ENCODE peak calls at places on chromosomes 2 and 18, in eight cellular contexts. U is fibroblast of lung, X is mesendoderm, C is kidney, D is IMR-90, L is H1, A is GM23248, Y is SK-N-SH. J is an unnamed sample.

GRCh38 chr18:11004951-11005350 is 144.4 kb downstream of the PIEZO2 start:
- DNase-seq in L (no peak), C (no peak), A (no peak), D (no peak), X (no peak), Y (no peak), U (no peak), J (no peak)

GRCh38 chr18:3472681-3473544 is 22.9 kb downstream of the TGIF1 start:
- DNase-seq in Y (no peak), L (no peak), A (no peak), D (no peak), C (no peak), X (no peak), U (no peak), J (no peak)

GRCh38 chr2:124652099-124652498 is 627.0 kb downstream of the CNTNAP5 start:
- DNase-seq in X (no peak), D (no peak), U (no peak), A (no peak), C (no peak), L (no peak), Y (no peak), J (no peak)

GRCh38 chr2:85737961-85738360 is 15.8 kb upstream of the ATOH8 start:
- DNase-seq in D (no peak), X (no peak), C (peak), U (no peak), Y (peak), L (no peak), A (no peak), J (no peak)

GRCh38 chr2:108189316-108189715 is 50.5 kb upstream of the SULT1C3 start:
- DNase-seq in L (no peak), A (peak), D (no peak), Y (no peak), C (no peak), X (peak), U (peak), J (peak)

GRCh38 chr2:119371111-119371510 is 4.3 kb downstream of the DBI start:
- DNase-seq in U (no peak), X (no peak), A (no peak), C (no peak), L (no peak), D (no peak), Y (no peak), J (no peak)

GRCh38 chr2:151972176-151973012 is 126.5 kb downstream of the CACNB4 start:
- DNase-seq in A (no peak), C (no peak), Y (no peak), D (no peak), U (no peak), L (no peak), X (no peak), J (no peak)

GRCh38 chr2:63819765-63820717 is 21.7 kb upstream of the UGP2 start:
- DNase-seq in L (no peak), X (peak), D (peak), U (no peak), C (no peak), Y (no peak), A (peak), J (no peak)

GRCh38 chr2:69462780-69463179 is 25.5 kb upstream of the NFU1 start:
- DNase-seq in Y (no peak), C (no peak), L (no peak), U (no peak), A (no peak), X (no peak), D (no peak), J (no peak)

GRCh38 chr2:58449286-58450010 is 208.3 kb upstream of the FANCL start:
- DNase-seq in D (no peak), A (peak), U (peak), X (peak), C (no peak), Y (no peak), L (no peak), J (peak)

GRCh38 chr2:179550214-179550613 is 285.6 kb upstream of the SESTD1 start:
- DNase-seq in X (peak), C (no peak), U (no peak), Y (no peak), A (no peak), L (peak), D (no peak), J (no peak)

GRCh38 chr18:59664329-59664728 is 32.9 kb downstream of the CCBE1 start:
- DNase-seq in U (no peak), A (no peak), D (peak), X (no peak), C (no peak), Y (no peak), L (no peak), J (no peak)

GRCh38 chr2:7673843-7674242 is 756.6 kb downstream of the RNF144A start:
- DNase-seq in X (no peak), U (peak), A (peak), L (no peak), D (no peak), Y (no peak), C (no peak), J (peak)

GRCh38 chr2:120770641-120771040 is 35.0 kb downstream of the GLI2 start:
- DNase-seq in Y (no peak), C (peak), X (no peak), A (no peak), U (no peak), D (no peak), L (no peak), J (no peak)

GRCh38 chr2:30666307-30666874 is 140.9 kb downstream of the CAPN13 start:
- DNase-seq in D (peak), X (no peak), U (peak), C (no peak), A (peak), Y (no peak), L (no peak), J (peak)

GRCh38 chr2:10426726-10427567 is 21.2 kb downstream of the ODC1 start:
- DNase-seq in L (no peak), C (peak), Y (peak), X (no peak), U (no peak), A (peak), D (no peak), J (no peak)

GRCh38 chr2:65746919-65747678 is 314.7 kb upstream of the SPRED2 start:
- DNase-seq in U (no peak), X (peak), Y (no peak), C (no peak), A (no peak), L (no peak), D (no peak), J (no peak)

GRCh38 chr2:20593072-20594034 is 57.5 kb downstream of the HS1BP3 start:
- DNase-seq in X (no peak), A (peak), U (peak), C (peak), L (no peak), Y (no peak), D (peak), J (peak)

GRCh38 chr2:109482371-109482841 is 131.4 kb downstream of the SEPTIN10 start:
- DNase-seq in Y (no peak), L (no peak), U (peak), C (peak), X (no peak), D (no peak), A (no peak), J (no peak)

GRCh38 chr2:44944952-44945612 is 3.6 kb downstream of the SIX3 start:
- DNase-seq in L (no peak), A (no peak), C (peak), U (no peak), D (no peak), X (no peak), Y (peak), J (no peak)

GRCh38 chr18:27400001-27400400 is 214.9 kb upstream of the CHST9 start:
- DNase-seq in C (peak), X (peak), L (peak), Y (no peak), U (no peak), D (no peak), A (no peak), J (peak)

GRCh38 chr2:181077128-181077709 is 96.8 kb downstream of the UBE2E3 start:
- DNase-seq in C (no peak), A (peak), X (peak), L (no peak), U (peak), D (peak), Y (peak), J (peak)

GRCh38 chr2:24024018-24024417 is 14.1 kb downstream of the MFSD2B start:
- DNase-seq in Y (no peak), X (peak), D (peak), U (peak), A (peak), L (no peak), C (no peak), J (no peak)

GRCh38 chr2:38873763-38874162 is 2.0 kb downstream of the DHX57 start:
- DNase-seq in A (no peak), L (no peak), Y (no peak), C (no peak), X (no peak), D (no peak), U (no peak), J (peak)

GRCh38 chr2:100064592-100065006 is 77.8 kb downstream of the AFF3 start:
- DNase-seq in Y (no peak), U (no peak), L (no peak), D (no peak), C (no peak), X (no peak), A (no peak), J (no peak)

GRCh38 chr2:125371867-125372266 is 1284.1 kb upstream of the GYPC start:
- DNase-seq in A (no peak), U (no peak), L (no peak), D (no peak), X (no peak), C (no peak), Y (no peak), J (no peak)

GRCh38 chr2:26986576-26986975 is 16.1 kb downstream of the MAPRE3 start:
- DNase-seq in A (no peak), X (no peak), L (no peak), Y (no peak), D (no peak), C (no peak), U (peak), J (no peak)

GRCh38 chr18:7844418-7844817 is 277.3 kb downstream of the PTPRM start:
- DNase-seq in D (peak), L (no peak), Y (no peak), U (peak), C (no peak), A (no peak), X (no peak), J (peak)

GRCh38 chr2:222569826-222570225 is 86.1 kb downstream of the FARSB start:
- DNase-seq in Y (no peak), L (no peak), C (no peak), D (peak), U (peak), A (peak), X (no peak), J (peak)

GRCh38 chr18:52216686-52217085 is 123.3 kb upstream of the DCC start:
- DNase-seq in A (no peak), D (no peak), L (no peak), Y (no peak), C (no peak), U (peak), X (no peak), J (no peak)

GRCh38 chr2:107412209-107412904 is 414.3 kb upstream of the RGPD4 start:
- DNase-seq in A (peak), D (no peak), C (no peak), X (no peak), U (peak), L (no peak), Y (no peak), J (no peak)

GRCh38 chr2:143344780-143345179 is 215.6 kb downstream of the ARHGAP15 start:
- DNase-seq in C (no peak), D (no peak), A (no peak), U (no peak), Y (no peak), L (no peak), X (no peak), J (no peak)

GRCh38 chr18:59354731-59355130 is 4.3 kb downstream of the LMAN1 start:
- DNase-seq in L (no peak), C (no peak), U (peak), Y (no peak), A (peak), D (no peak), X (no peak), J (no peak)

GRCh38 chr2:239803764-239804111 is 221.4 kb downstream of the NDUFA10 start:
- DNase-seq in D (no peak), Y (no peak), A (no peak), U (no peak), C (peak), X (no peak), L (no peak), J (no peak)

GRCh38 chr2:239944706-239945551 is 80.2 kb downstream of the NDUFA10 start:
- DNase-seq in D (peak), L (no peak), X (peak), U (peak), C (peak), Y (no peak), A (no peak), J (no peak)

GRCh38 chr2:190649798-190650390 is 1.0 kb downstream of the NAB1 start:
- DNase-seq in A (peak), X (peak), D (peak), L (no peak), Y (peak), C (no peak), U (peak), J (peak)

DNA sequence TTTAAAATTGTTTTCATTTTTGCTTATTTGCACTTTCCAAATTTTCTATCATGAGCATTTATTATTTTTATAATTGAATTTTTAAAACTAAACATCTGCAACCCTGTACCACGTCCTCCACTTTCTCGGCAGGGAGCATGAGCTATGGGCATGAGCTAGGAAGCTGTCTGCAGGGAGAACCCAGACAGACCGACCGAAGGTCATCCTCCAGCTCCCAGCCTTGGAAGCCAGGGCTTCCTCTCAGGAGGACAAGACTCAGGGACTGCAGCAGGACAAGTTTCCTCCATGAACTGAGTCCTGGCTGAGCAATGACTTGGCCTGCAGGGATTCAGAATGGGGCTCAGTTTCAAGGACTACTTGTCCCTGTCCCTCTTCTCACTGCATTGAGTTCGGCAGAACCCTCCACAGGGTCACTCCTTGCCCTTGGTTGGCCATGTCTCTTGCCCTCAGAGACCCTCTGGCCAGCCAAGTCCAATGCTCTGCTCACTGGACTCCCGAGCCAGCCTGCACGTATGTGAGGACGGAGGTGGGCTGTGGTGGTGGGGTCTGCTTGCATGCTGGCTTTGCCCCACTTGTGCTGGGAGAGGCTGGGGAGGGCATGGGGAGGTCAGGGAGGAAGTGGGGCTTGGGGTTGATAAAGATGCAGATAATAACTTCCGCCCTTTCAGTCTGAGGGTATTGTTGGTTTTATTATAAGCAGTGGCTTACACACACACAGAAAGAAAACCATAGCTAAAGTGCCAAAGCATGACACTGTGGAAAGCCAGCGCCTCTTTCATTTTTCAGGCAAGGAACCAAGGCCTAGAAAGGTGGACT is 6.6 kb downstream of the NMUR1 start:
- DNase-seq in L (no peak), C (peak), D (no peak), A (no peak), U (no peak), X (no peak), Y (no peak), J (no peak)
- H3K9ac ChIP-seq in L (no peak), C (no peak), D (no peak), A (no peak), U (no peak), X (no peak), Y (no peak), J (no peak)

GRCh38 chr2:84386326-84386995 is 72.6 kb downstream of the SUCLG1 start:
- DNase-seq in C (no peak), A (no peak), Y (no peak), L (no peak), U (no peak), D (no peak), X (peak), J (no peak)

GRCh38 chr2:84393829-84394228 is 65.3 kb downstream of the SUCLG1 start:
- DNase-seq in X (no peak), C (no peak), Y (no peak), L (no peak), U (peak), D (peak), A (peak), J (no peak)

GRCh38 chr2:84389794-84390193 is 69.3 kb downstream of the SUCLG1 start:
- DNase-seq in L (no peak), U (no peak), X (no peak), A (no peak), C (no peak), D (no peak), Y (no peak), J (no peak)

GRCh38 chr2:84388133-84388532 is 70.9 kb downstream of the SUCLG1 start:
- DNase-seq in L (no peak), A (peak), Y (no peak), D (peak), X (no peak), U (peak), C (no peak), J (no peak)

GRCh38 chr2:84388921-84389490 is 70.1 kb downstream of the SUCLG1 start:
- DNase-seq in Y (no peak), C (no peak), D (no peak), A (no peak), U (no peak), L (no peak), X (no peak), J (no peak)
- H3K9ac ChIP-seq in Y (no peak), C (no peak), D (no peak), A (no peak), U (no peak), L (no peak), X (no peak), J (no peak)

DNA sequence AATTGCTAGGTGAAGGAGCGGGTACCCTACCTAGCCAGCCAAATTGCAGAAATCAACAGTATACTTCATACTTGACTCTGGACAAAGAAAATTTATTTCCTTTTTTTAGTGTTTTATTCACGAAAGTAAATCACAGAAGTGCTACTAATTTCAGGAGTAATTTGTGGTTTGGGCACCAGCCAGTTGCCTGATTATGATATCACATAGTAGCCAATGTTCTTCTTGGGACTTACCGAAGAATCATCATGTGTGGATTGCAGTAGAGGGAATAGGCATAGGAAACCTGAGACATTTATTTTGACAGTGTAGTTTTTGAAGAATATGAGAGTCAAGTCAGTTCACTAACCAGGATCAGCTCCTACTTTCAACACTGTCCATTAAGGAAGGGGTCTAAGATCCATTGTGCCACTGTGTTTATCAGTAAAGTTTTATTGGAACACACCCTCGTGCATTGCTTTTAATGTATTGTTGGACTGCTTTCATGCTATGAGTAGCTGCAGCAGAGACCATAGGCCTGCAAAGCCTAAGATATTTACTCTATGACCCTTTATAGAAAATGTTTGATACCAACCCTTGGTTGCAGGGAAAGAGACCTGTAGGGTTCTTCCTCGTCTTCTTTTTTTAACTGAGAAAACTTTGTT is 32.1 kb downstream of the TNFRSF11A start:
- DNase-seq in U (no peak), C (no peak), A (no peak), Y (no peak), X (no peak), D (no peak), L (no peak), J (no peak)
- H3K9ac ChIP-seq in U (no peak), C (no peak), A (no peak), Y (no peak), X (no peak), D (no peak), L (no peak), J (no peak)

GRCh38 chr2:164079258-164079657 is 343.4 kb upstream of the FIGN start:
- DNase-seq in Y (peak), A (no peak), L (no peak), U (no peak), X (no peak), D (no peak), C (no peak), J (no peak)
- H3K9ac ChIP-seq in Y (no peak), A (no peak), L (no peak), U (no peak), X (no peak), D (no peak), C (no peak), J (no peak)

GRCh38 chr2:3595409-3595808 is 497 bp downstream of the COLEC11 start:
- DNase-seq in Y (peak), X (no peak), A (no peak), C (no peak), D (no peak), U (no peak), L (no peak), J (no peak)
- H3K9ac ChIP-seq in Y (no peak), X (no peak), A (no peak), C (no peak), D (no peak), U (no peak), L (no peak), J (no peak)

DNA sequence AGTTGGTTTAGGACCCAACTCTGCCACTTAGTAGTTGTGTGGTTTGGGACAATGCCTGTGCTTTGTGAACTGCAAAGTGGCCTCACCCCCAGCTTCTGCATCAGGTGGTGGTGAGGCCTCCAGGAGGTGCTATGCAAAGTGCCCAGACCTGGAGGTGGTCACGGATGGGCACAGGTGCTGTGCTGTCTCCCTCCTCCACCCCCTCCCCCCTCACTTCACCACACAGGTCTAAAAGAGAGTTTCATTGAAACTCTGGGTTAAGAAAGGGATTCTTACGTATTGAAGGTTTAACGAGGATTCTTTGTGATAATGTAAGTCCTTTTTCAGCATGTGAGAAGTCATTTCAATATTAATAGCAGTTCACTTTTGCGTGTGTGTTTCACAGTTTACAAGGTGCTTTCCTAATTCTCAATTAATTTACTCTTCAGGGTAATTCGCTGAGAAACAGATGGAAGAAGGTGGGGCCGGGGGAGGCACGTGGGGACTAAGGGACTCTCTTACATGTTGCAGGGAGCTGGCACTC is 369.9 kb downstream of the LPIN1 start:
- DNase-seq in X (no peak), L (no peak), A (no peak), U (no peak), C (no peak), Y (no peak), D (no peak), J (no peak)
- H3K9ac ChIP-seq in X (no peak), L (no peak), A (no peak), U (no peak), C (no peak), Y (no peak), D (no peak), J (no peak)

GRCh38 chr2:217271813-217272212 is 411.9 kb upstream of the TNP1 start:
- DNase-seq in X (no peak), L (no peak), D (no peak), C (no peak), Y (no peak), U (no peak), A (peak), J (no peak)
- H3K9ac ChIP-seq in X (no peak), L (no peak), D (no peak), C (no peak), Y (no peak), U (no peak), A (no peak), J (no peak)

DNA sequence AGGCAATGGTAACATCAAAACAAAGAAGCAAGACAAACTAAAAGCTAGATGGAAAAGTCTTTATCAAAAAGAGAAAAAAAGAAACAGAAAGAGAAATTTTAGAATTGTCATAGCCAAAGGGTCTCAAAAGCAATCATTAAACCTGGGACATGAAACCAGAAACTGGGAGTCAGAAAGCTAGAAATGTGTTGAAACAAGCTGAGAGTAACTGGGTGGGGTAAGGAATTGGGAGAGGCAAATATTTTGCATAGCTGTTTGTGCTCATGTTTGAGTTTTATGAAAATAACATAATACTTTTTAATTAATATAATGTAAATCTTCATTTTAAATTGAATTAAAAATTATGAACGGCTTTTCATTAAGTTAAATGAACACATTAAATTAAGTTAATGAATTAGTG is 20.1 kb upstream of the SERPINB2 start:
- DNase-seq in C (no peak), L (no peak), A (peak), X (no peak), D (no peak), Y (no peak), U (no peak), J (no peak)
- H3K9ac ChIP-seq in C (no peak), L (no peak), A (no peak), X (no peak), D (no peak), Y (no peak), U (no peak), J (no peak)